ENCODE peak calls at places on chromosomes 1 and 21, in four cellular contexts. B is HepG2, W is K562, T is H1. J is an unnamed sample.

GRCh38 chr21:21210552-21210951 is 212.3 kb downstream of the NCAM2 start:
- DNase-seq in B (no peak), W (no peak), T (no peak), J (no peak)

GRCh38 chr1:109783436-109783835 is 19.7 kb upstream of the EPS8L3 start:
- DNase-seq in W (no peak), T (no peak), B (no peak), J (peak)

GRCh38 chr1:87983841-87984240 is 655.2 kb downstream of the LMO4 start:
- DNase-seq in B (no peak), T (no peak), W (no peak), J (no peak)

GRCh38 chr1:60571811-60572210 is 498.2 kb upstream of the C1orf87 start:
- DNase-seq in B (no peak), W (no peak), T (no peak), J (no peak)

GRCh38 chr1:109501644-109502367 is 7.7 kb downstream of the AMIGO1 start:
- DNase-seq in B (no peak), W (no peak), T (no peak), J (no peak)

GRCh38 chr21:25557170-25557569 is 50.1 kb downstream of the MRPL39 start:
- DNase-seq in T (no peak), W (no peak), B (peak), J (no peak)

GRCh38 chr1:22452401-22452963 is 831 bp downstream of the ZBTB40 start:
- DNase-seq in B (no peak), W (no peak), T (no peak), J (no peak)

GRCh38 chr1:8740034-8740449 is 77.4 kb downstream of the RERE start:
- DNase-seq in B (peak), W (no peak), T (no peak), J (no peak)

GRCh38 chr1:156359973-156360372 is 9.0 kb upstream of the RHBG start:
- DNase-seq in T (no peak), W (no peak), B (no peak), J (no peak)

GRCh38 chr1:160437432-160438319 is 37.3 kb downstream of the VANGL2 start:
- DNase-seq in W (no peak), B (no peak), T (no peak), J (no peak)

GRCh38 chr21:34765619-34766018 is 96.8 kb downstream of the CLIC6 start:
- DNase-seq in B (no peak), W (no peak), T (no peak), J (no peak)

GRCh38 chr1:181906631-181907030 is 154.9 kb downstream of the ZNF648 start:
- DNase-seq in W (no peak), T (no peak), B (no peak), J (no peak)

GRCh38 chr21:37370152-37371040 is 3.8 kb downstream of the DYRK1A start:
- DNase-seq in W (no peak), T (no peak), B (no peak), J (no peak)

GRCh38 chr1:231072502-231072901 is 32.4 kb upstream of the FAM89A start:
- DNase-seq in T (no peak), W (no peak), B (no peak), J (no peak)

GRCh38 chr1:53141487-53142055 is 867 bp downstream of the SLC1A7 start:
- DNase-seq in T (no peak), W (no peak), B (no peak), J (no peak)

GRCh38 chr1:114235956-114236355 is 82.3 kb upstream of the SYT6 start:
- DNase-seq in W (no peak), B (no peak), T (no peak), J (no peak)

GRCh38 chr1:108533351-108534083 is 26.4 kb upstream of the EEIG2 start:
- DNase-seq in W (peak), T (no peak), B (no peak), J (no peak)

GRCh38 chr1:52142220-52143153 is 598 bp downstream of the ZFYVE9 start:
- DNase-seq in B (peak), W (peak), T (peak), J (peak)

GRCh38 chr1:6507037-6507428 is 15.6 kb upstream of the PLEKHG5 start:
- DNase-seq in W (no peak), T (no peak), B (no peak), J (no peak)

GRCh38 chr1:54037476-54037875 is 15.5 kb downstream of the TMEM59 start:
- DNase-seq in B (no peak), T (no peak), W (no peak), J (no peak)

GRCh38 chr1:229341811-229342304 is 989 bp downstream of the CCSAP start:
- DNase-seq in B (no peak), W (peak), T (no peak), J (peak)

GRCh38 chr1:10943991-10944730 is 68.3 kb upstream of the TARDBP start:
- DNase-seq in W (no peak), B (peak), T (no peak), J (no peak)

GRCh38 chr1:30331415-30332065 is 391.8 kb downstream of the MATN1 start:
- DNase-seq in W (no peak), T (no peak), B (no peak), J (no peak)

GRCh38 chr1:51214615-51215131 is 21.4 kb upstream of the RNF11 start:
- DNase-seq in W (no peak), T (no peak), B (no peak), J (no peak)

GRCh38 chr1:163897401-163898169 is 575.8 kb downstream of the NUF2 start:
- DNase-seq in T (no peak), W (no peak), B (no peak), J (peak)

GRCh38 chr21:34227386-34227852 is 136.4 kb upstream of the KCNE2 start:
- DNase-seq in B (no peak), T (no peak), W (no peak), J (no peak)

GRCh38 chr1:170808229-170808870 is 127.0 kb upstream of the MROH9 start:
- DNase-seq in T (no peak), W (no peak), B (no peak), J (no peak)

GRCh38 chr1:55694297-55694696 is 479.1 kb upstream of the USP24 start:
- DNase-seq in T (no peak), B (no peak), W (no peak), J (peak)
- TF ChIP-seq EP300 in T (no peak), B (no peak), W (no peak), J (no peak)

DNA sequence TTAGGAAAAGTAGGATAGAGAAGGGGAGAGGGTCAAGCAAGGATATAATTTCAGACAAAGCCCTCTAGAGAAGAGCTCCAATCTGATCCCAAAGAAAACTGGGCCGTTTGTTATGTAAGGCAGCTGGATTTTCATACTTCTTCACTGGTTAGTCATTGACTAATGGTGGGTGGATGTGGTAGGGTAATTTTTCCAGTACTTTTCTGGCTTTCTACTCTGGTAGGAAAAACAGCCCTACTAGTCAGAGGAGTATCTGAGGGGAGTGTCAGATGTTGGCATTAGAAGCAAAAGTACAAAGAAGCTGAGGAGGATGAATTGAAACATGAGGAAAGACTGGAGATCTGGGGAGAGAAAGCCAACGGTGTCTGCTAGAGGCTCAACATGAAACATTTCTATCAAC is 145.3 kb downstream of the TNFSF18 start:
- DNase-seq in T (no peak), W (no peak), B (no peak), J (no peak)
- TF ChIP-seq RNF2 in T (no peak), W (no peak), B (no peak), J (no peak)

GRCh38 chr1:215567491-215568286 is 585 bp downstream of the KCTD3 start:
- DNase-seq in W (peak), T (no peak), B (peak), J (peak)

GRCh38 chr1:215568287-215568692 is 1.2 kb downstream of the KCTD3 start:
- DNase-seq in B (no peak), T (no peak), W (peak), J (peak)

GRCh38 chr1:215569987-215570824 is 3.1 kb downstream of the KCTD3 start:
- DNase-seq in T (no peak), B (no peak), W (no peak), J (no peak)

DNA sequence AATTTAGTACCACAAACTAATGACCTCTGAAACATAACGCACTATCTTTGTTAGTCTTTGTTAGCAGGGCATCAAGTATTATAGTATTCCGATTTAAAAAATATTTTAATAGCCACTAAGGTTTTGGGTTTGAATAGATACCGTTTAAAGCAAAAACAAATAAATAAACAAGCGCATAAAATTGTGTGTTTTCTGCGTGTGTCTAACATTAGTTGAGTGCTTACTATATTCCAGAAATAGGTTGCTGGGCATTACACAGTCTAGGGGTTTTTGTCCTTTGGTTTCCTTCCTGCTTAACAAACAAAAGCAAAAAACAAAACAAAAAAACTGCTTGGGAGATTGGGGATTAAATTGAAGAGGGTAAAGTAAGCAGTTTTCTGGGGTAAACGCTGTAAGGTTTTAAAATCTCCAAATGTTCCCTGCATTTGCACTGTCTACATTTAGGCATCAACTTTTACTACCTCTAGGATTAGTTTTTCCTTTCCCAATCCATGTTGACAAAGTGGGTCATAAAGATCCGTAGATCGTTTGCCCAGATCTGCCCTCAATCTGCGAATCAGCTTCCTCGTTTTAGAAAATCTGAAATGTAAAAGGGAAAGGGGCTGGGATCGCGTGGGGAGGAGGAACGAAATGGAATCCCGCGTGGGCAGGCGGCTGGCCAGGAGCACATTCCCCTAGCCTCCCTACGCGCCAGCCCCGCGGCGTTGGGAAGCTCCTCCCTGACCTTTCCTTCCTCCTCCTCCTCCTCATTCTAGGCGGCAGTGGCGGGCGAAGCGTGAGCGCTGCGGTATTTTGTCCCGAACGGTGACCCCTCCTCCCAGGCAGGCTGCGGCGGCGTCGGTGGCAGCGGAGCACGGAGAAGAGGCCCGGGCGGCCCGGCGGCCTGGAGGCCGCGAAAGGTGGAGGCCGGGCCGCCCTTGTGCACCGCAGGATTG is at the start of gene KCTD3:
- DNase-seq in T (no peak), W (peak), B (peak), J (peak)
- TF ChIP-seq EP300 in T (no peak), W (no peak), B (peak), J (no peak)

DNA sequence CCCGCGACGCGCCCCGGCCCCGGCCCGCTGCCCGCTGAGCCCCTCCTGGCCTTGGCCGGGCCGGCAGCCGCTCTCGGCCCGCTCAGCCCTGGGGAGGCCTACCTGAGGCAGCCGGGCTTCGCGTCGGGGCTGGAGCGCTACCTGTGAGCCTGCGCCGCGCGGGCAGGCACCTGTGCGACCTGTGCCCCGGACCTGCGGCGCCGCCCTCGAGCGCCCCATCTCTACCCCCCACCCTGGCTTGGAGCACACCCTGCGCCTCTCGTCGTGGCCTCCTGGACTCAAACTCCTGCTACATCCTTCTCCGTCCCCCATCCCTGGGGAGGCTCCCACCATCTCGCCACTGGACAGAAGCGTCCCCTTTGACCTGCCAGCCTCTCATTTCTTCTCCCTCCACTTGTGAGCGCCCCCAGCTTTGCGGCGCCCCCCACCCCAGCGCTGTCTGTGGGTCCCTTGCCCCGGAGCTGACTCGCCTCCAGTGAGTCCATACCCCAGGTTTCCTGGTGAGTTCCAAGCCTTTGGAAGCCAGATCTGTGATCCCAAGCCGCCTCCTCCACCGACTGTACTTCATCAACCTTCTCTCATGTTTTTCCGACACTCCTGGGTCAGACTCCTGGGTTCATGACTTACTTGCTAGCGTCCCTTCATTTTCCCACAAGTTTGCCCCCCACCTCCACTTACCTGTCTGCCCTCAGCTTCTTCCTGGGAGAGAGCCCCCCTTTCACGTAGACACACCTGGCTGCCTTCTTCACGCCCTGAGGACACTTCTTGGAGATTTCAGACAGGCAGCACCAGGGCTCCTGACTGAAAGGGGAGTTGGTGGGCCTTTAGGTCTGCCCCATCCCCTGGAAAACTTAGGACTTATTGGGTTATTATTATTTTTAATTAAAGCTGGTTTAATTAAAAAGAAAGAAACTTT is 1.3 kb downstream of the FOXE3 start:
- DNase-seq in W (no peak), T (no peak), B (no peak), J (no peak)
- TF ChIP-seq RNF2 in W (no peak), T (peak), B (no peak), J (no peak)

GRCh38 chr1:25430073-25430665 is 528 bp upstream of the MACO1 start:
- DNase-seq in B (peak), T (peak), W (peak), J (peak)
- TF ChIP-seq EP300 in B (peak), T (no peak), W (no peak), J (no peak)

DNA sequence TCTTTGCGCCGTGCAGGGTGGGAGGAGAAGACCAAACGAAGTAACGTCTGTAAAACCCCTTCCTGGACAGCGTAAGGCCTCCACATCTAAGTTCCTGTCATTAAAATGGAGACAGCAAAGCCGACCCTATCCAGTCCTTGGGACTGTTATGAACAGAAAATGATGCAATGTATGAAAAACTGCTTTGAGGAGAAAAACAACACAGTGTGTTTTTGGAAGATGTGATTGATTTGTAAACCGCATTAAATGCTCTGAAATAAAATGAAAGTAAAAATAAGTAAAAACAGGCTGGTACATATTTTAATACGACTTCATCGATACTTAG is 827 bp upstream of the URB1 start:
- DNase-seq in B (no peak), W (no peak), T (no peak), J (no peak)
- TF ChIP-seq RNF2 in B (no peak), W (no peak), T (no peak), J (no peak)

GRCh38 chr1:203842559-203842876 is 18.9 kb upstream of the SNRPE start:
- DNase-seq in B (no peak), W (no peak), T (no peak), J (no peak)
- TF ChIP-seq EP300 in B (no peak), W (no peak), T (no peak), J (no peak)